ENCODE peak calls at places on chromosomes 6 and 20, in eight cellular contexts. Q is activated T-helper 1 cell treated with anti-CD3 and anti-CD28 coated beads, Interleukin-12 subunit alpha, Interleukin-12 subunit beta, Interleukin-2, Interleukin-4 antibody, amounts not matched to agents 30 ng/mL and 10 ng/mL and 1 ng/mL, durations not matched to agents 14 hours and 24 hours and 36 hours; P is smooth muscle cell of the brain vasculature; R is SW480; V is SW 1271; J is ELF-1; B is activated T-cell treated with anti-CD3 and anti-CD28 coated beads for 48 hours; K is AG10803. S is an unnamed sample.

GRCh38 chr6:27157461-27158315 is 89.8 kb upstream of the PRSS16 start:
- DNase-seq in R (peak; percentile 66), P (no peak), B (peak; percentile 76), V (peak; percentile 60), J (peak; percentile 66), K (peak; percentile 66), Q (peak; percentile 70), S (peak; percentile 52)

GRCh38 chr20:34108616-34109174 is 3.3 kb downstream of the EIF2S2 start:
- DNase-seq in V (no peak), P (no peak), R (no peak), B (no peak), Q (no peak), J (no peak), K (no peak), S (no peak)

GRCh38 chr20:46122516-46123481 is 4.7 kb downstream of the CD40 start:
- DNase-seq in Q (no peak), B (no peak), P (no peak), K (no peak), V (no peak), J (no peak), R (no peak), S (no peak)

GRCh38 chr6:158770533-158770932 is 48.6 kb downstream of the EZR start:
- DNase-seq in B (no peak), J (no peak), P (no peak), K (no peak), Q (no peak), R (no peak), V (no peak), S (no peak)

GRCh38 chr6:75481936-75482593 is 11.5 kb downstream of the FILIP1 start:
- DNase-seq in Q (no peak), V (no peak), B (no peak), J (no peak), P (no peak), K (peak; percentile 84), R (no peak), S (no peak)

GRCh38 chr6:38996676-38997075 is 51.9 kb upstream of the GLP1R start:
- DNase-seq in B (no peak), Q (no peak), K (no peak), V (no peak), R (no peak), P (no peak), J (no peak), S (no peak)

GRCh38 chr20:10093087-10093591 is 58.4 kb downstream of the ANKEF1 start:
- DNase-seq in K (peak; percentile 72), V (no peak), Q (no peak), R (no peak), J (peak; percentile 32), P (no peak), B (no peak), S (no peak)

GRCh38 chr6:155782320-155782730 is 326.7 kb upstream of the NOX3 start:
- DNase-seq in R (no peak), Q (no peak), V (no peak), K (peak; percentile 60), P (no peak), J (no peak), B (no peak), S (no peak)

GRCh38 chr20:53387983-53388675 is 205.5 kb downstream of the ZNF217 start:
- DNase-seq in R (no peak), V (no peak), Q (peak; percentile 22), B (peak; percentile 12), J (no peak), K (no peak), P (no peak), S (no peak)

GRCh38 chr20:61120595-61121515 is 131.2 kb upstream of the CDH4 start:
- DNase-seq in J (peak; percentile 90), P (no peak), R (peak; percentile 76), Q (peak; percentile 2), B (peak; percentile 27), V (peak; percentile 77), K (peak; percentile 67), S (peak; percentile 7)

GRCh38 chr6:105593805-105594231 is 190.9 kb upstream of the PREP start:
- DNase-seq in P (no peak), Q (no peak), V (no peak), K (peak; percentile 72), R (no peak), B (no peak), J (no peak), S (no peak)

GRCh38 chr6:31587791-31588777 is 2.0 kb downstream of the LST1 start:
- DNase-seq in V (no peak), B (no peak), P (no peak), J (no peak), K (no peak), R (no peak), Q (no peak), S (no peak)

GRCh38 chr6:87925373-87926060 is 122.1 kb upstream of the SPACA1 start:
- DNase-seq in R (no peak), K (no peak), V (no peak), B (no peak), J (no peak), Q (no peak), P (no peak), S (no peak)

GRCh38 chr20:41501376-41501775 is 116.8 kb downstream of the CHD6 start:
- DNase-seq in V (no peak), Q (no peak), J (no peak), B (no peak), K (peak; percentile 37), R (no peak), P (no peak), S (no peak)